ENCODE peak calls at places on chromosomes 2 and 18, in seven cellular contexts. D is NCI-H1092; L is esophagus muscularis mucosa; P is CD4-positive, alpha-beta memory T cell; Z is endodermal cell; I is WERI-Rb-1; N is AG08396. K is an unnamed sample.

GRCh38 chr2:46858697-46859080 is 56.9 kb downstream of the MCFD2 start:
- DNase-seq in D (no peak), L (no peak), P (no peak), Z (no peak), I (no peak), N (peak), K (no peak)

GRCh38 chr18:51241226-51241625 is 43.7 kb upstream of the MEX3C start:
- DNase-seq in D (no peak), L (no peak), P (no peak), Z (no peak), I (peak), N (no peak), K (no peak)

GRCh38 chr18:8937695-8938094 is 164.8 kb upstream of the NDUFV2 start:
- DNase-seq in D (no peak), L (no peak), P (no peak), Z (peak), I (no peak), N (no peak), K (no peak)

GRCh38 chr2:63681896-63682295 is 93.1 kb downstream of the MDH1 start:
- DNase-seq in D (no peak), L (no peak), P (no peak), Z (no peak), I (no peak), N (no peak), K (no peak)

GRCh38 chr2:8406271-8406670 is 275.6 kb upstream of the ID2 start:
- DNase-seq in D (no peak), L (no peak), P (no peak), Z (no peak), I (no peak), N (no peak), K (no peak)

GRCh38 chr18:80210312-80211083 is 36.8 kb downstream of the PARD6G start:
- DNase-seq in D (no peak), L (peak), P (no peak), Z (no peak), I (no peak), N (no peak), K (no peak)

GRCh38 chr2:237057893-237058300 is 27.8 kb upstream of the COPS8 start:
- DNase-seq in D (no peak), L (no peak), P (no peak), Z (no peak), I (no peak), N (no peak), K (no peak)

GRCh38 chr2:237184192-237184922 is 98.7 kb downstream of the COPS8 start:
- DNase-seq in D (no peak), L (peak), P (no peak), Z (no peak), I (no peak), N (peak), K (no peak)

GRCh38 chr2:224143521-224143920 is 104.4 kb upstream of the SERPINE2 start:
- DNase-seq in D (no peak), L (no peak), P (no peak), Z (no peak), I (no peak), N (no peak), K (no peak)

GRCh38 chr18:75638223-75638596 is 210.7 kb upstream of the SMIM21 start:
- DNase-seq in D (no peak), L (peak), P (no peak), Z (no peak), I (no peak), N (peak), K (no peak)

GRCh38 chr18:12476955-12477354 is 69.2 kb downstream of the PRELID3A start:
- DNase-seq in D (no peak), L (no peak), P (no peak), Z (no peak), I (no peak), N (no peak), K (no peak)

GRCh38 chr2:206494061-206494460 is 50.7 kb downstream of the ADAM23 start:
- DNase-seq in D (no peak), L (no peak), P (no peak), Z (no peak), I (no peak), N (no peak), K (no peak)

GRCh38 chr18:32021756-32022564 is 3.3 kb downstream of the RNF125 start:
- DNase-seq in D (no peak), L (no peak), P (no peak), Z (no peak), I (no peak), N (no peak), K (no peak)

GRCh38 chr2:224650815-224651439 is 65.2 kb downstream of the CCDC195 start:
- DNase-seq in D (peak), L (no peak), P (peak), Z (peak), I (no peak), N (peak), K (peak)

GRCh38 chr2:100561191-100561590 is 1.6 kb upstream of the PDCL3 start:
- DNase-seq in D (no peak), L (no peak), P (no peak), Z (no peak), I (no peak), N (no peak), K (no peak)

GRCh38 chr18:40531061-40531460 is 1424.0 kb upstream of the PIK3C3 start:
- DNase-seq in D (no peak), L (no peak), P (no peak), Z (no peak), I (no peak), N (no peak), K (no peak)

GRCh38 chr2:38600242-38600891 is 2.4 kb downstream of the HNRNPLL start:
- DNase-seq in D (no peak), L (no peak), P (peak), Z (peak), I (peak), N (no peak), K (no peak)

GRCh38 chr2:7646024-7646423 is 728.8 kb downstream of the RNF144A start:
- DNase-seq in D (no peak), L (no peak), P (no peak), Z (no peak), I (no peak), N (no peak), K (no peak)

GRCh38 chr2:239034561-239035341 is 186.9 kb downstream of the TWIST2 start:
- DNase-seq in D (no peak), L (no peak), P (no peak), Z (no peak), I (no peak), N (no peak), K (no peak)

GRCh38 chr2:17318013-17318412 is 200.2 kb downstream of the RAD51AP2 start:
- DNase-seq in D (no peak), L (peak), P (no peak), Z (no peak), I (no peak), N (no peak), K (no peak)

GRCh38 chr2:120740765-120741513 is 5.3 kb downstream of the GLI2 start:
- DNase-seq in D (no peak), L (peak), P (no peak), Z (peak), I (peak), N (peak), K (no peak)

GRCh38 chr2:187875836-187876235 is 321.6 kb upstream of the TFPI start:
- DNase-seq in D (no peak), L (no peak), P (no peak), Z (no peak), I (no peak), N (peak), K (no peak)

GRCh38 chr2:44084850-44085249 is 83.8 kb upstream of the PPM1B start:
- DNase-seq in D (no peak), L (no peak), P (no peak), Z (peak), I (no peak), N (no peak), K (no peak)

GRCh38 chr2:237980751-237981150 is 13.9 kb downstream of the UBE2F start:
- DNase-seq in D (no peak), L (no peak), P (no peak), Z (no peak), I (no peak), N (no peak), K (no peak)

GRCh38 chr2:21841341-21841740 is 717.6 kb downstream of the TDRD15 start:
- DNase-seq in D (no peak), L (no peak), P (no peak), Z (peak), I (no peak), N (no peak), K (peak)

GRCh38 chr2:174965992-174966789 is 39.0 kb downstream of the CHN1 start:
- DNase-seq in D (no peak), L (no peak), P (no peak), Z (no peak), I (no peak), N (no peak), K (no peak)

GRCh38 chr2:39150102-39150562 is 29.3 kb upstream of the SOS1 start:
- DNase-seq in D (no peak), L (no peak), P (no peak), Z (no peak), I (no peak), N (no peak), K (no peak)

GRCh38 chr2:160942505-160943125 is 217.6 kb upstream of the TANK start:
- DNase-seq in D (no peak), L (no peak), P (no peak), Z (no peak), I (no peak), N (no peak), K (no peak)

GRCh38 chr18:1394426-1394825 is 489.8 kb downstream of the ADCYAP1 start:
- DNase-seq in D (no peak), L (no peak), P (no peak), Z (no peak), I (no peak), N (no peak), K (no peak)

GRCh38 chr18:43211059-43211458 is 66.2 kb downstream of the SYT4 start:
- DNase-seq in D (no peak), L (no peak), P (no peak), Z (no peak), I (no peak), N (no peak), K (no peak)

GRCh38 chr2:200741468-200742202 is 70.1 kb upstream of the BZW1 start:
- DNase-seq in D (no peak), L (no peak), P (no peak), Z (peak), I (no peak), N (no peak), K (no peak)

GRCh38 chr18:23547806-23548205 is 38.5 kb downstream of the NPC1 start:
- DNase-seq in D (no peak), L (no peak), P (no peak), Z (no peak), I (no peak), N (peak), K (no peak)

GRCh38 chr2:133484106-133484505 is 84.2 kb downstream of the NCKAP5 start:
- DNase-seq in D (no peak), L (no peak), P (no peak), Z (no peak), I (no peak), N (peak), K (no peak)

K was measured in NT2/D1.